ENCODE peak calls at places on chromosomes 5 and 9, in five cellular contexts. E, J, K, G and I are unnamed samples.

GRCh38 chr9:130470950-130471349 is 26.2 kb downstream of the ASS1 start:
- DNase-seq in E (no peak), J (no peak), K (no peak), G (no peak), I (no peak)

GRCh38 chr5:10064546-10065215 is 185.0 kb downstream of the ATPSCKMT start:
- DNase-seq in E (no peak), J (no peak), K (no peak), G (no peak), I (no peak)

GRCh38 chr9:36914212-36914577 is 119.9 kb downstream of the PAX5 start:
- DNase-seq in E (no peak), J (no peak), K (no peak), G (no peak), I (no peak)

GRCh38 chr5:3595102-3595961 is at the start of gene IRX1:
- DNase-seq in E (no peak), J (no peak), K (no peak), G (peak), I (no peak)

GRCh38 chr5:161311141-161311708 is 235.3 kb downstream of the GABRB2 start:
- DNase-seq in E (no peak), J (no peak), K (no peak), G (no peak), I (no peak)

GRCh38 chr9:27787941-27788340 is 214.7 kb upstream of the C9orf72 start:
- DNase-seq in E (no peak), J (no peak), K (no peak), G (no peak), I (no peak)

GRCh38 chr9:95004452-95005275 is 278.2 kb downstream of the AOPEP start:
- DNase-seq in E (peak), J (no peak), K (peak), G (no peak), I (peak)

GRCh38 chr5:169398515-169398914 is 97.6 kb upstream of the SLIT3 start:
- DNase-seq in E (no peak), J (no peak), K (no peak), G (no peak), I (no peak)

GRCh38 chr9:88059469-88059868 is 78.8 kb downstream of the SPATA31C2 start:
- DNase-seq in E (no peak), J (no peak), K (no peak), G (no peak), I (no peak)

GRCh38 chr9:96612105-96612965 is 7.3 kb downstream of the CDC14B start:
- DNase-seq in E (no peak), J (no peak), K (no peak), G (peak), I (no peak)

GRCh38 chr5:179268966-179269693 is 76.1 kb downstream of the ADAMTS2 start:
- DNase-seq in E (peak), J (peak), K (no peak), G (no peak), I (no peak)

GRCh38 chr5:43193952-43194321 is 1.9 kb downstream of the NIM1K start:
- DNase-seq in E (no peak), J (no peak), K (no peak), G (peak), I (no peak)

GRCh38 chr9:6433405-6433804 is 20.4 kb downstream of the UHRF2 start:
- DNase-seq in E (no peak), J (no peak), K (no peak), G (no peak), I (no peak)

GRCh38 chr9:132834343-132834742 is 43.7 kb downstream of the AK8 start:
- DNase-seq in E (no peak), J (no peak), K (no peak), G (no peak), I (no peak)

GRCh38 chr5:15544039-15544438 is 44.1 kb downstream of the FBXL7 start:
- DNase-seq in E (no peak), J (no peak), K (no peak), G (no peak), I (no peak)

GRCh38 chr5:78899922-78900362 is 85.2 kb downstream of the ARSB start:
- DNase-seq in E (no peak), J (no peak), K (no peak), G (no peak), I (no peak)

GRCh38 chr9:214488-215448 is at the start of gene DOCK8:
- DNase-seq in E (peak), J (peak), K (peak), G (no peak), I (peak)

GRCh38 chr5:111447822-111448221 is 64.5 kb downstream of the STARD4 start:
- DNase-seq in E (no peak), J (no peak), K (no peak), G (no peak), I (no peak)

GRCh38 chr9:118209343-118209742 is 505.1 kb downstream of the TLR4 start:
- DNase-seq in E (no peak), J (no peak), K (no peak), G (no peak), I (no peak)

GRCh38 chr9:129318121-129319075 is 140.3 kb upstream of the IER5L start:
- DNase-seq in E (peak), J (peak), K (no peak), G (no peak), I (no peak)